ENCODE peak calls at places on chromosomes 16 and 17, in nine cellular contexts. Z is Panc1; C is colonic mucosa; Y is esophagus squamous epithelium; R is neural progenitor cell; Q is neuronal stem cell; P is CD8-positive, alpha-beta memory T cell; K is effector memory CD4-positive, alpha-beta T cell; O is A549. X is an unnamed sample. For H3K4me1, the result is how much of the 10 kb centered on the place peaks cover.

GRCh38 chr17:78129385-78130079 is 977 bp upstream of the TMC6 start:
- DNase-seq in O (no peak), Y (no peak), R (no peak), Q (no peak), K (peak), Z (no peak), C (no peak), P (no peak), X (no peak)

GRCh38 chr17:72928454-72929136 is 163.9 kb downstream of the SLC39A11 start:
- DNase-seq in K (no peak), Y (no peak), O (no peak), C (peak), R (no peak), Q (no peak), Z (no peak), P (no peak), X (no peak)

GRCh38 chr16:3857189-3858013 is 23.1 kb downstream of the CREBBP start:
- DNase-seq in R (no peak), Y (no peak), P (no peak), O (no peak), Q (no peak), K (no peak), Z (no peak), C (no peak), X (no peak)

GRCh38 chr17:57634713-57635465 is 110.2 kb downstream of the CCDC182 start:
- DNase-seq in R (no peak), O (no peak), C (no peak), Y (no peak), Q (no peak), P (no peak), Z (no peak), K (no peak), X (no peak)

GRCh38 chr17:31085563-31085962 is 9.2 kb upstream of the NF1 start:
- DNase-seq in P (no peak), Q (no peak), O (no peak), Z (no peak), K (no peak), Y (no peak), C (no peak), R (no peak), X (no peak)

GRCh38 chr16:22317625-22318024 is 20.4 kb downstream of the POLR3E start:
- DNase-seq in Y (no peak), P (no peak), Q (no peak), R (no peak), Z (no peak), K (no peak), O (no peak), C (no peak), X (no peak)

GRCh38 chr16:78224342-78224741 is 124.9 kb downstream of the WWOX start:
- DNase-seq in P (no peak), O (no peak), K (no peak), R (no peak), Q (no peak), Z (no peak), Y (no peak), C (no peak), X (no peak)

GRCh38 chr16:75282811-75283281 is 31.4 kb upstream of the BCAR1 start:
- DNase-seq in Y (no peak), R (no peak), P (no peak), Q (no peak), Z (no peak), K (no peak), C (no peak), O (no peak), X (no peak)

GRCh38 chr16:10122026-10122425 is 60.2 kb downstream of the GRIN2A start:
- DNase-seq in Y (no peak), R (no peak), Z (no peak), C (no peak), Q (no peak), P (no peak), O (no peak), K (no peak), X (no peak)

GRCh38 chr17:74104921-74105320 is 98.6 kb upstream of the RPL38 start:
- DNase-seq in Y (no peak), Z (no peak), O (no peak), Q (no peak), P (no peak), K (no peak), R (no peak), C (no peak), X (no peak)

GRCh38 chr16:53839150-53839549 is 135.2 kb downstream of the FTO start:
- DNase-seq in R (no peak), Y (no peak), Q (no peak), O (no peak), Z (no peak), P (no peak), K (no peak), C (no peak), X (no peak)

GRCh38 chr17:58331815-58332719 is 3.5 kb upstream of the TSPOAP1 start:
- DNase-seq in K (peak), R (no peak), Z (no peak), Y (peak), C (peak), Q (no peak), P (peak), O (no peak), X (no peak)

GRCh38 chr16:59213952-59214351 is 479.8 kb upstream of the GOT2 start:
- DNase-seq in R (no peak), Z (no peak), C (no peak), Q (no peak), P (no peak), K (no peak), O (no peak), Y (no peak), X (no peak)

GRCh38 chr17:70104688-70105087 is 29.7 kb downstream of the KCNJ16 start:
- DNase-seq in C (no peak), P (no peak), R (no peak), Q (no peak), Z (no peak), O (no peak), K (no peak), Y (no peak), X (no peak)

GRCh38 chr17:55704412-55704811 is 18.3 kb downstream of the TMEM100 start:
- DNase-seq in Q (no peak), R (no peak), P (no peak), Z (no peak), O (no peak), C (no peak), Y (no peak), K (no peak), X (no peak)

GRCh38 chr16:580946-581498 is 8.8 kb upstream of the RAB40C start:
- DNase-seq in O (no peak), Y (no peak), Q (no peak), Z (no peak), R (no peak), K (no peak), C (no peak), P (no peak), X (no peak)

GRCh38 chr17:17072546-17072945 is 30.3 kb downstream of the MPRIP start:
- DNase-seq in Q (no peak), Y (no peak), R (no peak), O (no peak), K (no peak), P (no peak), Z (no peak), C (no peak), X (no peak)

GRCh38 chr17:50281739-50282401 is 7.6 kb downstream of the TMEM92 start:
- DNase-seq in R (no peak), C (no peak), P (no peak), O (no peak), K (no peak), Q (no peak), Y (no peak), Z (no peak), X (no peak)

GRCh38 chr16:31099860-31100638 is 5.5 kb upstream of the VKORC1 start:
- DNase-seq in O (no peak), Y (no peak), K (no peak), Z (no peak), P (no peak), C (no peak), R (no peak), Q (no peak), X (no peak)

GRCh38 chr17:4950075-4950756 is 703 bp upstream of the ENO3 start:
- DNase-seq in R (peak), Q (no peak), K (no peak), C (peak), Y (no peak), O (peak), Z (no peak), P (peak), X (peak)

GRCh38 chr16:29311636-29312344 is 94.7 kb downstream of the NPIPB11 start:
- DNase-seq in Z (no peak), R (no peak), O (no peak), P (no peak), C (no peak), K (no peak), Y (no peak), Q (no peak), X (no peak)

GRCh38 chr17:81366648-81367047 is 28.6 kb upstream of the BAHCC1 start:
- DNase-seq in O (no peak), P (no peak), Y (no peak), Q (no peak), Z (no peak), C (no peak), R (no peak), K (no peak), X (no peak)

GRCh38 chr17:76537288-76537577 is 276 bp downstream of the CYGB start:
- DNase-seq in K (no peak), C (no peak), O (no peak), Z (no peak), P (no peak), Q (no peak), Y (no peak), R (no peak), X (no peak)

GRCh38 chr17:76538941-76539340 is 903 bp upstream of the PRCD start:
- DNase-seq in P (no peak), Q (no peak), Y (no peak), Z (no peak), O (no peak), K (no peak), C (no peak), R (no peak), X (no peak)

GRCh38 chr17:76537578-76538280 is at the start of gene CYGB:
- DNase-seq in Y (no peak), K (no peak), Z (no peak), Q (no peak), C (no peak), O (no peak), R (peak), P (no peak), X (no peak)

GRCh38 chr17:76539631-76540271 is at the start of gene PRCD:
- DNase-seq in C (no peak), R (peak), Q (no peak), O (peak), P (no peak), Y (no peak), K (no peak), Z (no peak), X (no peak)

GRCh38 chr17:76538281-76538931 is 897 bp upstream of the CYGB start:
- DNase-seq in K (no peak), Z (no peak), Q (no peak), Y (no peak), P (no peak), C (no peak), O (no peak), R (peak), X (no peak)
- H3K4me3 ChIP-seq in K (no peak), Z (no peak), Q (peak), Y (peak), P (no peak), C (peak), O (peak), R (peak), X (no peak)

GRCh38 chr17:62680541-62681052 is 53.1 kb downstream of the MRC2 start:
- DNase-seq in C (no peak), K (no peak), Q (no peak), R (no peak), O (no peak), P (no peak), Z (no peak), Y (no peak), X (no peak)
- H3K27ac ChIP-seq in C (no peak), K (no peak), Q (no peak), R (no peak), O (no peak), P (no peak), Z (no peak), Y (peak), X (no peak)

GRCh38 chr16:70429888-70430666 is 8.8 kb downstream of the ST3GAL2 start:
- DNase-seq in Q (no peak), P (no peak), R (no peak), C (no peak), Y (no peak), O (no peak), Z (no peak), K (no peak), X (no peak)
- H3K4me1 ChIP-seq in Q (under half), P (half or more), R (under half), C (under half), Y (half or more), O (half or more), Z (half or more), K (under half), X (under half)

GRCh38 chr16:19118938-19119431 is 5.2 kb downstream of the ITPRIPL2 start:
- DNase-seq in Y (no peak), K (no peak), Q (no peak), R (no peak), Z (no peak), P (no peak), O (peak), C (no peak), X (no peak)
- H3K4me3 ChIP-seq in Y (peak), K (no peak), Q (no peak), R (no peak), Z (peak), P (no peak), O (peak), C (peak), X (peak)

GRCh38 chr17:75750661-75751423 is 14.2 kb downstream of the GALK1 start:
- DNase-seq in Y (no peak), Q (no peak), C (no peak), Z (no peak), O (no peak), P (no peak), K (no peak), R (no peak), X (no peak)

GRCh38 chr17:75748706-75749105 is 16.3 kb downstream of the GALK1 start:
- DNase-seq in P (no peak), K (no peak), R (no peak), Y (no peak), Z (no peak), O (no peak), Q (no peak), C (no peak), X (no peak)

GRCh38 chr17:75751676-75752404 is 13.2 kb downstream of the GALK1 start:
- DNase-seq in P (no peak), R (no peak), Q (no peak), K (no peak), Y (no peak), Z (no peak), O (no peak), C (no peak), X (peak)

GRCh38 chr17:75752405-75753192 is 12.4 kb downstream of the GALK1 start:
- DNase-seq in K (no peak), Z (no peak), C (no peak), Y (no peak), P (no peak), O (no peak), R (no peak), Q (no peak), X (no peak)

GRCh38 chr17:75749545-75750389 is 15.2 kb downstream of the GALK1 start:
- DNase-seq in Q (peak), O (peak), R (peak), C (peak), P (peak), Y (peak), K (peak), Z (peak), X (peak)
- H3K27ac ChIP-seq in Q (no peak), O (peak), R (no peak), C (no peak), P (no peak), Y (peak), K (no peak), Z (no peak), X (no peak)

DNA sequence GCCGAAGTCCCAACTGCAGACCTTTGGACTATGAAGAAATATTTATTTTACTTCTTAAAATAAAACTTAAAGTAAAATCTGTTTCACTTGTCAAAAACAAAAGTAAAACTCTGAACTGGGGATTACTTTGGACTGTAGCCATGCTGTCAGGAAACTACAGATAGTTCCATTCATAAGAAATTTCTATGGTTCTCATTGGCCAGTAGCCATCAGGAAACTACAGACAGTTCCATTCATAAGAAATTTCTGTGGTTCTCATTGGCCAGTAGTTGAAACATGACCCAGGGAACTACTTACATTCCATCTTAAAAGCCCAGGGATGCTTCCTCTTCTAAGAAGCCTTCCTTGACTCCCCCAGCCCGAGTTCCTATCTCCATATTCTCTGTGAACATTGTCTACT is 335.3 kb downstream of the HS3ST4 start:
- DNase-seq in C (no peak), K (no peak), Q (no peak), O (no peak), P (no peak), R (no peak), Z (no peak), Y (no peak), X (no peak)
- H3K4me1 ChIP-seq in C (under half), K (under half), Q (under half), O (under half), P (under half), R (under half), Z (under half), Y (under half), X (under half)

GRCh38 chr17:29080323-29080722 is 37.4 kb downstream of the PIPOX start:
- DNase-seq in R (no peak), Z (no peak), Y (no peak), Q (no peak), C (no peak), K (no peak), O (no peak), P (no peak), X (no peak)

GRCh38 chr17:29084476-29085148 is 41.7 kb downstream of the PIPOX start:
- DNase-seq in Z (no peak), K (no peak), Q (no peak), C (no peak), P (no peak), Y (no peak), O (no peak), R (peak), X (no peak)

GRCh38 chr17:29086628-29087332 is 43.8 kb downstream of the PIPOX start:
- DNase-seq in Z (no peak), R (peak), Y (no peak), P (no peak), Q (no peak), K (no peak), O (no peak), C (no peak), X (no peak)

GRCh38 chr17:29089601-29090044 is 46.7 kb downstream of the PIPOX start:
- DNase-seq in Z (no peak), C (no peak), P (no peak), Q (no peak), K (no peak), R (no peak), O (no peak), Y (no peak), X (no peak)

DNA sequence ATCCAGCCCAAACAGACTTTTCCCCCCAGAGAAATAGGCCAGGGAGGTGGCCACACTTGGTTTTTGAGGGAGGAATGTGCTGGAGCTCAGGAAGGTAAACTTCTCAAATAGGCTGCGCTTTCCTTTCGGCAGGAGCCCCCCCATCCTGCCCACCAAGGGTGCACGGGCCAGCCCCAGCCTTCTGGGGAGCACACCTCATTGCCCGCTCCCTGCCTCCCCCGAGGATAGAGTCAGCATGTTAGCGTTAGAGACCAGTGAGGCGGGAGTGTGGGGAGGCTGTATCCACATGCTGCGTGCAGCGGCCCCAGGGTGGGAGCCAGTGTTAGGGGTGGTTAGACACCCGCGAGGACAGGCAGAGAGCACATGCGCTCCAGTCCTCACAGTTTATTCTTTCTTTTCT is 42.3 kb downstream of the PIPOX start:
- DNase-seq in Z (no peak), Y (no peak), R (no peak), O (no peak), P (no peak), Q (no peak), K (no peak), C (no peak), X (no peak)
- H3K4me3 ChIP-seq in Z (no peak), Y (no peak), R (no peak), O (no peak), P (no peak), Q (no peak), K (no peak), C (no peak), X (no peak)

DNA sequence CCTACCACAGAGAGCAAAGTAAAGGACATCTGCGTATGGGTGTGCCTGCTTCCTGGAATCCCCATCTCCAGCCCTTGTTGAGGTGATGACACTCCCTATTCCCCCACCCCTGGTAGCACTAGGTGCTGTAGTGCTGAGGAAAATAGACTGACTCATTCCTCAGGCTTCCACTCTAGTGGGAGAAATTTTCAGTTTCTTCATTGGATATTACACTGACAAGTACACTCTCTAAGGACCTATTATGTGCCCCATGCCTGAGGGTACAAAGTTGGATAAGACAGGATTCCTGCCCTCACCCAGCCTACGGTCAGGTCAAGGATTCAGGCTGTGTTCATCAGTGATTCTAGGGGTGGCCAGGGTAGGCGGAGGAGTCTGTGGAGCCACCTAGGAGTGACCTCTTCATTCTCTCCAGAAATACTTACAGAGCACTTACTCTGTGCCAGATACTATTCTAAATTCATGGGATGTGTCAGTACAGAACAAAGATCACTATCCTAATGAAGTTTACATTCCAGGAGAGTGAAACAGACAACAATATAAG is 4.5 kb upstream of the ZC3H7A start:
- DNase-seq in Y (no peak), K (no peak), R (no peak), Q (no peak), Z (no peak), P (no peak), C (no peak), O (no peak), X (no peak)
- H3K27ac ChIP-seq in Y (no peak), K (no peak), R (no peak), Q (no peak), Z (no peak), P (no peak), C (no peak), O (no peak), X (no peak)

X was measured in SJCRH30.